ENCODE peak calls at places on chromosomes 16 and 17, in seven cellular contexts. U, P, M, R, E, F and I are unnamed samples.

GRCh38 chr16:72162105-72162680 is 9.8 kb downstream of the PMFBP1 start:
- DNase-seq in R (no peak), U (no peak), P (no peak), M (no peak), F (peak; percentile 3), E (no peak), I (no peak)

GRCh38 chr16:50166511-50167500 is 13.7 kb downstream of the TENT4B start:
- DNase-seq in R (no peak), F (peak; percentile 25), M (no peak), P (no peak), U (no peak), E (no peak), I (no peak)

GRCh38 chr17:44351961-44352921 is 7.1 kb downstream of the GRN start:
- DNase-seq in R (no peak), U (no peak), M (peak; percentile 30), F (no peak), E (no peak), P (no peak), I (no peak)

GRCh38 chr17:9872852-9873251 is 32.2 kb downstream of the RCVRN start:
- DNase-seq in F (no peak), E (no peak), P (no peak), R (no peak), M (no peak), U (no peak), I (no peak)

GRCh38 chr17:34236341-34236892 is 18.7 kb upstream of the CCL2 start:
- DNase-seq in M (no peak), U (no peak), F (no peak), R (no peak), E (no peak), P (no peak), I (no peak)

GRCh38 chr17:29802256-29802655 is 127.8 kb downstream of the SSH2 start:
- DNase-seq in F (no peak), U (no peak), M (no peak), R (no peak), P (no peak), E (no peak), I (no peak)

GRCh38 chr17:44219126-44219635 is 294 bp downstream of the UBTF start:
- DNase-seq in E (peak; percentile 58), P (peak; percentile 65), F (peak; percentile 68), U (peak; percentile 79), R (peak; percentile 75), M (peak; percentile 72), I (peak; percentile 76)

GRCh38 chr16:3173892-3174617 is 13.9 kb upstream of the OR1F1 start:
- DNase-seq in R (peak; percentile 95), M (peak; percentile 96), P (no peak), E (no peak), U (peak; percentile 95), F (peak; percentile 43), I (no peak)

GRCh38 chr17:3524024-3524423 is 33.6 kb downstream of the TRPV3 start:
- DNase-seq in E (no peak), M (no peak), P (no peak), R (no peak), F (no peak), U (no peak), I (no peak)

DNA sequence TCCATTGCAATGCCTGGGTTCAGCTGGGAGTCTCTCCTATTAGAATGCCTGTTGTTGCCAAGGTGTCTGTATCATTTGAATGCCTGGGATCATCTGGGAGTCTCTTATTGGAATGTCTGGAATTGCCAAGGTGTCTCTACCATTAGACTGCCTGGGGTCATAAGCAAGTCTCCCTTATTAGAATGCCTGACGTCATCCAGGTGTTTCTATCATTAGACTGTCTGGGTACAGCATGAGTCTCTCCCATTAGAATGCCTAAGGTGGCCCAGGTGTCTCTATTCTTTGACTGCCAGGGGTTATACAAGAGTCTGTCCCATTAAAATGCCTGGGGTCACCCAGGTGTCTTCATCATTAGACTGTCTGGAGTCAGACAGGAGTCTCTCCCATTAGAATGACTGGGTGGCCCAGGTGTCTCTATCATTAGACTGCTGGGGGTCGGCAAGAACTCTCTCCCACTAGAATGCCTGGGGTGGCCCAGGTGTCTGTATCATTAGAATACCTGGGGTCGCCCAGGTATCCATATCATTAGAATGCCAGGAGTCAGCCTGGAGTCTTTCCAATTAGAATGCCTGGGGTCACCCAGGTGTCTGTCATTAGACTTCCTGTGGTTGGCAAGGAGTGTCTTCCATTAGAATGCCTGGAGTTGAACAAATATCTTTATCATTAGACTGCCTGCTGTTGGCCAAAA is 2274.0 kb downstream of the TP53TG3F start:
- DNase-seq in R (no peak), F (no peak), P (no peak), M (no peak), E (no peak), U (no peak), I (no peak)
- H4K8ac ChIP-seq in R (no peak overlapping the region), F (no peak overlapping the region), P (no peak overlapping the region), M (no peak overlapping the region), E (no peak overlapping the region), U (no peak overlapping the region), I (no peak overlapping the region)

GRCh38 chr16:59632266-59632855 is 898.2 kb upstream of the GOT2 start:
- DNase-seq in P (peak; percentile 68), R (no peak), U (no peak), F (peak; percentile 75), M (no peak), E (no peak), I (no peak)

GRCh38 chr16:59634951-59635350 is 900.8 kb upstream of the GOT2 start:
- DNase-seq in M (no peak), P (peak; percentile 22), R (no peak), E (no peak), U (no peak), F (peak; percentile 25), I (no peak)

GRCh38 chr16:59635674-59636073 is 901.6 kb upstream of the GOT2 start:
- DNase-seq in P (peak; percentile 65), E (no peak), U (no peak), R (no peak), M (no peak), F (peak; percentile 34), I (no peak)

DNA sequence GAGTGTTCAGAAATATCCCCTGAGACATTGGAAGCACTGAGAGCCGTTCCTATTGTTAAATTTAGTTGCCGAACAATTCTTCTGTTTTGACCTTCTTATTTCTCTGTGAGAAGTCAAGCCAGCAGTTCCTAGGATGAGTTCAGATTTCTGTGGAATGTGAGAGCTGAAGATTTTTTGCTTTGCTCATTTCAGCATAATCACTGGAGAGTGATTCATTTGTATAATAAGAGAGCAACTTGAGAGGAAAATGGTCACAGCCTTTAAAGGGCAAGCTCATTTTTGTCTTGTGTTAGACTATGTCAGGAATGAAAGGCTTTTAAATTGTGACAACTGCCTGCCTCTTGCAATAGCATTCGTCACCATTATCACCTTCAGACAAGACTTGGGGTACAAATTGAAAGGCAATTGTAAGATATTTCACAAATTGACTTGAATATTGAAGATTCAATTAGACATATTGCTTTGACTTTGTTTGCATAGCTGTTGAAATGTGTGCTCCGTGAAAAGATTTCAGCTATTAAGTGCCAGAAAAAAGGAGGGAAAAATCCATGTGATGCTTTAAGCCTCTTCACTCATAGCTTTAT is 900.0 kb upstream of the GOT2 start:
- DNase-seq in P (peak; percentile 83), F (peak; percentile 64), R (no peak), E (no peak), U (no peak), M (no peak), I (no peak)
- H3K4ac ChIP-seq in P (peak overlapping the region; percentile 58), F (no peak overlapping the region), R (no peak overlapping the region), E (no peak overlapping the region), U (no peak overlapping the region), M (no peak overlapping the region), I (no peak overlapping the region)

GRCh38 chr16:1650131-1650530 is 27.9 kb upstream of the JPT2 start:
- DNase-seq in F (no peak), U (no peak), M (no peak), E (no peak), P (no peak), R (no peak), I (no peak)

GRCh38 chr16:1651055-1651454 is 27.0 kb upstream of the JPT2 start:
- DNase-seq in R (no peak), U (no peak), E (no peak), F (no peak), P (no peak), M (no peak), I (no peak)

GRCh38 chr16:1653023-1653422 is 25.1 kb upstream of the JPT2 start:
- DNase-seq in U (no peak), E (no peak), M (no peak), R (no peak), P (no peak), F (no peak), I (no peak)

GRCh38 chr16:1654505-1655268 is 23.4 kb upstream of the JPT2 start:
- DNase-seq in F (no peak), E (no peak), P (no peak), R (no peak), U (no peak), M (no peak), I (no peak)

GRCh38 chr16:1651509-1652342 is 26.4 kb upstream of the JPT2 start:
- DNase-seq in E (no peak), P (peak; percentile 4), F (peak; percentile 10), R (no peak), U (no peak), M (no peak), I (no peak)
- H4K8ac ChIP-seq in E (no peak overlapping the region), P (no peak overlapping the region), F (no peak overlapping the region), R (no peak overlapping the region), U (no peak overlapping the region), M (no peak overlapping the region), I (no peak overlapping the region)

GRCh38 chr17:50634915-50635719 is 436 bp downstream of the ABCC3 start:
- DNase-seq in U (no peak), P (no peak), M (no peak), E (no peak), R (no peak), F (no peak), I (no peak)
- H3K4ac ChIP-seq in U (no peak overlapping the region), P (peak overlapping the region; percentile 82), M (no peak overlapping the region), E (no peak overlapping the region), R (no peak overlapping the region), F (no peak overlapping the region), I (no peak overlapping the region)

DNA sequence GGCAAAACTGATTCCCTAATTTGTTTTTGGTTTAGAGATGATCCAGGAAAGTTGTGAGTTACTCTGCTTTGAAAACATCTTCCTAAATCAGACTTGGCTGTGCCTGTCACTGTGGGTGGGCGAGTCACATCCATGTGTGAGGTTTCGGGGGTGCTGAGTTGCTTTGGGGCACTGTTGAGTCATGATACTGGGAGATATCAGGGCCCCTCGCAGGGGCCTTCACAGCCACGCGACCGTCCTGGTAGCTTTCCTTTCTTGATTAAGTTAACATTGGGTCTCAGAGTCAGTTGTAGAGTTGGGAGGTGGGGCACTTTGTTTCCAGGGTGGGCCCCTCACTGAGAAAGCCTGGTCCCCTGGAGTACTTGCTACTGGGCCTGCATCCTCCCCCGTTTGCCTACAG is 58.3 kb upstream of the LGALS9 start:
- DNase-seq in F (peak; percentile 52), P (peak; percentile 77), M (no peak), E (no peak), U (peak; percentile 58), R (no peak), I (no peak)
- H4K8ac ChIP-seq in F (no peak overlapping the region), P (no peak overlapping the region), M (no peak overlapping the region), E (no peak overlapping the region), U (no peak overlapping the region), R (no peak overlapping the region), I (no peak overlapping the region)

GRCh38 chr17:1156864-1157263 is 22.9 kb downstream of the ABR start:
- DNase-seq in R (no peak), F (no peak), M (no peak), U (no peak), P (no peak), E (no peak), I (no peak)
- H3K4ac ChIP-seq in R (no peak overlapping the region), F (no peak overlapping the region), M (no peak overlapping the region), U (no peak overlapping the region), P (no peak overlapping the region), E (no peak overlapping the region), I (no peak overlapping the region)